ENCODE peak calls at places on chromosomes 2 and 18, in four cellular contexts. One of them, this sample, is unnamed.

GRCh38 chr2:96531872-96532505 is 4.6 kb upstream of the ARID5A start:
- DNase-seq in fibroblast of villous mesenchyme: peak; percentile 99
- DNase-seq in AG10803: peak; percentile 99
- DNase-seq in cardiac muscle cell: peak; percentile 99
- DNase-seq in this sample: peak; percentile 93

GRCh38 chr2:36886664-36887063 is 79.7 kb downstream of the STRN start:
- DNase-seq in fibroblast of villous mesenchyme: no peak
- DNase-seq in AG10803: peak; percentile 29
- DNase-seq in cardiac muscle cell: no peak
- DNase-seq in this sample: no peak

GRCh38 chr2:193806088-193806774 is 1611.5 kb upstream of the TMEFF2 start:
- DNase-seq in fibroblast of villous mesenchyme: peak; percentile 3
- DNase-seq in AG10803: no peak
- DNase-seq in cardiac muscle cell: peak; percentile 13
- DNase-seq in this sample: no peak

GRCh38 chr18:59060540-59060939 is 79.1 kb upstream of the SEC11C start:
- DNase-seq in fibroblast of villous mesenchyme: no peak
- DNase-seq in AG10803: no peak
- DNase-seq in cardiac muscle cell: no peak
- DNase-seq in this sample: no peak

GRCh38 chr2:157046396-157046795 is 211.1 kb upstream of the GALNT5 start:
- DNase-seq in fibroblast of villous mesenchyme: no peak
- DNase-seq in AG10803: no peak
- DNase-seq in cardiac muscle cell: no peak
- DNase-seq in this sample: peak; percentile 7

GRCh38 chr2:36809046-36809445 is 112.5 kb downstream of the VIT start:
- DNase-seq in fibroblast of villous mesenchyme: no peak
- DNase-seq in AG10803: no peak
- DNase-seq in cardiac muscle cell: no peak
- DNase-seq in this sample: no peak

GRCh38 chr2:72815655-72816268 is 10.1 kb downstream of the EXOC6B start:
- DNase-seq in fibroblast of villous mesenchyme: peak; percentile 66
- DNase-seq in AG10803: no peak
- DNase-seq in cardiac muscle cell: peak; percentile 64
- DNase-seq in this sample: peak; percentile 20

GRCh38 chr2:67137699-67138098 is 259.4 kb upstream of the ETAA1 start:
- DNase-seq in fibroblast of villous mesenchyme: no peak
- DNase-seq in AG10803: no peak
- DNase-seq in cardiac muscle cell: no peak
- DNase-seq in this sample: no peak

GRCh38 chr2:118249531-118249930 is 161.3 kb downstream of the INSIG2 start:
- DNase-seq in fibroblast of villous mesenchyme: no peak
- DNase-seq in AG10803: peak; percentile 90
- DNase-seq in cardiac muscle cell: peak; percentile 21
- DNase-seq in this sample: peak; percentile 78

GRCh38 chr18:48229445-48230052 is 179.6 kb downstream of the ZBTB7C start:
- DNase-seq in fibroblast of villous mesenchyme: no peak
- DNase-seq in AG10803: no peak
- DNase-seq in cardiac muscle cell: peak; percentile 11
- DNase-seq in this sample: no peak

GRCh38 chr2:108998911-108999310 is 9.9 kb upstream of the EDAR start:
- DNase-seq in fibroblast of villous mesenchyme: no peak
- DNase-seq in AG10803: peak; percentile 54
- DNase-seq in cardiac muscle cell: no peak
- DNase-seq in this sample: no peak

GRCh38 chr2:117980783-117981676 is 32.8 kb downstream of the CCDC93 start:
- DNase-seq in fibroblast of villous mesenchyme: peak; percentile 96
- DNase-seq in AG10803: peak; percentile 97
- DNase-seq in cardiac muscle cell: peak; percentile 90
- DNase-seq in this sample: peak; percentile 29

GRCh38 chr18:34544930-34545329 is 165.2 kb upstream of the DTNA start:
- DNase-seq in fibroblast of villous mesenchyme: no peak
- DNase-seq in AG10803: no peak
- DNase-seq in cardiac muscle cell: no peak
- DNase-seq in this sample: no peak

GRCh38 chr2:107712857-107713256 is 113.8 kb upstream of the RGPD4 start:
- DNase-seq in fibroblast of villous mesenchyme: peak; percentile 17
- DNase-seq in AG10803: no peak
- DNase-seq in cardiac muscle cell: no peak
- DNase-seq in this sample: peak; percentile 9

GRCh38 chr2:217964255-217964654 is 38.5 kb downstream of the TNS1 start:
- DNase-seq in fibroblast of villous mesenchyme: no peak
- DNase-seq in AG10803: no peak
- DNase-seq in cardiac muscle cell: peak; percentile 35
- DNase-seq in this sample: no peak

GRCh38 chr2:393711-394696 is 106.1 kb upstream of the ALKAL2 start:
- DNase-seq in fibroblast of villous mesenchyme: no peak
- DNase-seq in AG10803: peak; percentile 1
- DNase-seq in cardiac muscle cell: no peak
- DNase-seq in this sample: peak; percentile 79

GRCh38 chr2:88606371-88607030 is 20.8 kb downstream of the EIF2AK3 start:
- DNase-seq in fibroblast of villous mesenchyme: no peak
- DNase-seq in AG10803: no peak
- DNase-seq in cardiac muscle cell: no peak
- DNase-seq in this sample: no peak

GRCh38 chr18:58730618-58731017 is 59.4 kb downstream of the MALT1 start:
- DNase-seq in fibroblast of villous mesenchyme: no peak
- DNase-seq in AG10803: no peak
- DNase-seq in cardiac muscle cell: no peak
- DNase-seq in this sample: no peak

GRCh38 chr18:40851014-40851429 is 1104.0 kb upstream of the PIK3C3 start:
- DNase-seq in fibroblast of villous mesenchyme: peak; percentile 25
- DNase-seq in AG10803: peak; percentile 13
- DNase-seq in cardiac muscle cell: peak; percentile 72
- DNase-seq in this sample: no peak

GRCh38 chr2:231068525-231069222 is 12.0 kb downstream of the PSMD1 start:
- DNase-seq in fibroblast of villous mesenchyme: peak; percentile 78
- DNase-seq in AG10803: no peak
- DNase-seq in cardiac muscle cell: peak; percentile 50
- DNase-seq in this sample: peak; percentile 52

GRCh38 chr2:146634256-146635068 is 1210.4 kb upstream of the ACVR2A start:
- DNase-seq in fibroblast of villous mesenchyme: peak; percentile 58
- DNase-seq in AG10803: peak; percentile 45
- DNase-seq in cardiac muscle cell: peak; percentile 21
- DNase-seq in this sample: no peak

GRCh38 chr2:99881901-99882591 is 260.3 kb downstream of the AFF3 start:
- DNase-seq in fibroblast of villous mesenchyme: peak; percentile 72
- DNase-seq in AG10803: peak; percentile 71
- DNase-seq in cardiac muscle cell: peak; percentile 71
- DNase-seq in this sample: no peak

GRCh38 chr2:100819365-100820345 is at the start of gene NPAS2:
- DNase-seq in fibroblast of villous mesenchyme: peak; percentile 41
- DNase-seq in AG10803: peak; percentile 47
- DNase-seq in cardiac muscle cell: peak; percentile 79
- DNase-seq in this sample: peak; percentile 46

GRCh38 chr18:22783662-22784076 is 149.5 kb upstream of the RBBP8 start:
- DNase-seq in fibroblast of villous mesenchyme: no peak
- DNase-seq in AG10803: no peak
- DNase-seq in cardiac muscle cell: no peak
- DNase-seq in this sample: no peak

GRCh38 chr2:75853441-75853840 is 142.7 kb upstream of the GCFC2 start:
- DNase-seq in fibroblast of villous mesenchyme: no peak
- DNase-seq in AG10803: no peak
- DNase-seq in cardiac muscle cell: peak; percentile 14
- DNase-seq in this sample: no peak

GRCh38 chr2:38099096-38099997 is 23.4 kb upstream of the CYP1B1 start:
- DNase-seq in fibroblast of villous mesenchyme: no peak
- DNase-seq in AG10803: no peak
- DNase-seq in cardiac muscle cell: no peak
- DNase-seq in this sample: peak; percentile 51

GRCh38 chr2:9736008-9736407 is 105.2 kb upstream of the YWHAQ start:
- DNase-seq in fibroblast of villous mesenchyme: no peak
- DNase-seq in AG10803: no peak
- DNase-seq in cardiac muscle cell: no peak
- DNase-seq in this sample: no peak

GRCh38 chr2:218782529-218782845 is 540 bp downstream of the CYP27A1 start:
- DNase-seq in fibroblast of villous mesenchyme: no peak
- DNase-seq in AG10803: no peak
- DNase-seq in cardiac muscle cell: peak; percentile 29
- DNase-seq in this sample: no peak

GRCh38 chr2:127637725-127638252 is 8.2 kb upstream of the GPR17 start:
- DNase-seq in fibroblast of villous mesenchyme: peak; percentile 73
- DNase-seq in AG10803: peak; percentile 82
- DNase-seq in cardiac muscle cell: peak; percentile 80
- DNase-seq in this sample: peak; percentile 80
- H3K4me3 ChIP-seq in fibroblast of villous mesenchyme: no peak overlapping the region
- H3K4me3 ChIP-seq in AG10803: no peak overlapping the region
- H3K4me3 ChIP-seq in cardiac muscle cell: no peak overlapping the region
- H3K4me3 ChIP-seq in this sample: no peak overlapping the region

GRCh38 chr2:171520471-171520870 is 1.8 kb upstream of the CYBRD1 start:
- DNase-seq in fibroblast of villous mesenchyme: no peak
- DNase-seq in AG10803: no peak
- DNase-seq in cardiac muscle cell: no peak
- DNase-seq in this sample: no peak

GRCh38 chr2:171522057-171522803 is at the start of gene CYBRD1:
- DNase-seq in fibroblast of villous mesenchyme: peak; percentile 87
- DNase-seq in AG10803: peak; percentile 92
- DNase-seq in cardiac muscle cell: peak; percentile 94
- DNase-seq in this sample: peak; percentile 93

GRCh38 chr2:171523339-171523931 is 1.2 kb downstream of the CYBRD1 start:
- DNase-seq in fibroblast of villous mesenchyme: peak; percentile 78
- DNase-seq in AG10803: peak; percentile 77
- DNase-seq in cardiac muscle cell: peak; percentile 81
- DNase-seq in this sample: peak; percentile 93

GRCh38 chr2:171522804-171523338 is 597 bp downstream of the CYBRD1 start:
- DNase-seq in fibroblast of villous mesenchyme: no peak
- DNase-seq in AG10803: no peak
- DNase-seq in cardiac muscle cell: peak; percentile 46
- DNase-seq in this sample: peak; percentile 69

DNA sequence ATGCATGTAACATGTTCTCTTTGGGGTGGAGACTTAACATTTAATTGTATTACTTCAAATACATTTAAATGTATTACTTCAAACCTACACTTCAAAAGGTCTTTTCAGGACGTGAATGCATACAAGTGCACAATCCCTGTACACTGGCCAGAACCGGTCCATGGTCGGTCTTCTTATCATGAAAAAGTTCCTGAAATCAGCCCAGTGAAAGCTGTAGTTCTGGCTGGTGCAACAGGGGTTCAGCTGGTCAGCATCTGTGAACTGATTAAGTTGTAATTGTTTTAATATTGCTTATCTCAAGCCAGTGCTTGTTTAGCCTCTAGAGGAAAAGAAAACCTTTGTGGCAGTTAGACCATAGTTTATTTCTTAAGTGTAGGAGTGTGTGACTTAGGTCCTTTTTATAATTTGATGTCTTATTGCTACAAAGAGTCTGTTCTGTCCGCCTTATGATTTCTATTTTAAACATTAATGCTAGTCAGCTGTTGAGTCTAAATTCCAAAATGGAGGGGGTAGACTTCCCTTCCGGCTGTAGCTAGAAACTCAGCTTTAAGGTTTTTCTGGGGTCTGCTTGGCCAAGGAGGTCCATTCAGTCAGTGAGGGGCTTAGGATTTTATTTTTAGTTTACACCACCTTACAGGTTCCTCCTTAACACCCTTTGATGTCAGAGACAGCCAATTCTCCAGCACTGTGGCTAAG is 765 bp upstream of the CYBRD1 start:
- DNase-seq in fibroblast of villous mesenchyme: no peak
- DNase-seq in AG10803: no peak
- DNase-seq in cardiac muscle cell: peak; percentile 53
- DNase-seq in this sample: peak; percentile 21
- H3K4me3 ChIP-seq in fibroblast of villous mesenchyme: peak overlapping the region; percentile 89
- H3K4me3 ChIP-seq in AG10803: peak overlapping the region; percentile 94
- H3K4me3 ChIP-seq in cardiac muscle cell: peak overlapping the region; percentile 50
- H3K4me3 ChIP-seq in this sample: peak overlapping the region; percentile 75

GRCh38 chr2:147683380-147683779 is 161.4 kb upstream of the ACVR2A start:
- DNase-seq in fibroblast of villous mesenchyme: no peak
- DNase-seq in AG10803: no peak
- DNase-seq in cardiac muscle cell: no peak
- DNase-seq in this sample: no peak
- H3K4me3 ChIP-seq in fibroblast of villous mesenchyme: no peak overlapping the region
- H3K4me3 ChIP-seq in AG10803: no peak overlapping the region
- H3K4me3 ChIP-seq in cardiac muscle cell: no peak overlapping the region
- H3K4me3 ChIP-seq in this sample: no peak overlapping the region

GRCh38 chr2:113098532-113098931 is 28.9 kb upstream of the IL1RN start:
- DNase-seq in fibroblast of villous mesenchyme: no peak
- DNase-seq in AG10803: no peak
- DNase-seq in cardiac muscle cell: no peak
- DNase-seq in this sample: no peak
- H3K4me3 ChIP-seq in fibroblast of villous mesenchyme: no peak overlapping the region
- H3K4me3 ChIP-seq in AG10803: no peak overlapping the region
- H3K4me3 ChIP-seq in cardiac muscle cell: no peak overlapping the region
- H3K4me3 ChIP-seq in this sample: no peak overlapping the region

GRCh38 chr2:160794926-160795325 is 301.3 kb upstream of the RBMS1 start:
- DNase-seq in fibroblast of villous mesenchyme: peak; percentile 51
- DNase-seq in AG10803: no peak
- DNase-seq in cardiac muscle cell: peak; percentile 68
- DNase-seq in this sample: no peak
- H3K4me3 ChIP-seq in fibroblast of villous mesenchyme: no peak overlapping the region
- H3K4me3 ChIP-seq in AG10803: no peak overlapping the region
- H3K4me3 ChIP-seq in cardiac muscle cell: no peak overlapping the region
- H3K4me3 ChIP-seq in this sample: no peak overlapping the region

GRCh38 chr2:56113571-56113970 is 70.2 kb upstream of the CCDC85A start:
- DNase-seq in fibroblast of villous mesenchyme: no peak
- DNase-seq in AG10803: no peak
- DNase-seq in cardiac muscle cell: no peak
- DNase-seq in this sample: no peak
- H3K4me3 ChIP-seq in fibroblast of villous mesenchyme: no peak overlapping the region
- H3K4me3 ChIP-seq in AG10803: no peak overlapping the region
- H3K4me3 ChIP-seq in cardiac muscle cell: no peak overlapping the region
- H3K4me3 ChIP-seq in this sample: no peak overlapping the region

GRCh38 chr18:57051019-57051418 is 95.9 kb upstream of the BOD1L2 start:
- DNase-seq in fibroblast of villous mesenchyme: no peak
- DNase-seq in AG10803: no peak
- DNase-seq in cardiac muscle cell: no peak
- DNase-seq in this sample: no peak

GRCh38 chr18:57054891-57055290 is 92.0 kb upstream of the BOD1L2 start:
- DNase-seq in fibroblast of villous mesenchyme: no peak
- DNase-seq in AG10803: no peak
- DNase-seq in cardiac muscle cell: no peak
- DNase-seq in this sample: no peak

GRCh38 chr18:57051586-57052044 is 95.3 kb upstream of the BOD1L2 start:
- DNase-seq in fibroblast of villous mesenchyme: no peak
- DNase-seq in AG10803: no peak
- DNase-seq in cardiac muscle cell: no peak
- DNase-seq in this sample: no peak

GRCh38 chr18:57052173-57052572 is 94.7 kb upstream of the BOD1L2 start:
- DNase-seq in fibroblast of villous mesenchyme: no peak
- DNase-seq in AG10803: no peak
- DNase-seq in cardiac muscle cell: no peak
- DNase-seq in this sample: peak; percentile 12

DNA sequence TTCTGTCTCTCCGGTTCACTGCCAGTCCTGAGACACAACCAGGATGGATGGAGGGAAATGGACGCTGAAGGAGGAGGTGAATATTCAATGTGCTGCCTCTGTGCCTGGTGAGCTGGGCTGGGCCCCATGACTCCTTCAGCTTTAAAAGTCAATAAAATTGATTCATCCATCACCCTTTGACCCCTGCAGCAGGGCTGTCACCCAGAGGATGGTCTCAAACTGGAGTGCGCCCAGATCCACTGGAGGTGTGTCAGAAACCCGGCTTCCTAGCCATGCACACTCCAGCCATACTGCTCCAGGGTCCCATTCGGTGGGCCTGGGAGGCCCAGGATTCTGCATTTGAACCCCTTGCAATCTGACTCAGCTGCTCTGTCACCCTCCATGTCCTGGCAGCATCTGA is 94.1 kb upstream of the BOD1L2 start:
- DNase-seq in fibroblast of villous mesenchyme: no peak
- DNase-seq in AG10803: no peak
- DNase-seq in cardiac muscle cell: no peak
- DNase-seq in this sample: no peak
- H3K4me3 ChIP-seq in fibroblast of villous mesenchyme: no peak overlapping the region
- H3K4me3 ChIP-seq in AG10803: no peak overlapping the region
- H3K4me3 ChIP-seq in cardiac muscle cell: no peak overlapping the region
- H3K4me3 ChIP-seq in this sample: no peak overlapping the region